ENCODE peak calls at places on chromosomes 7 and 10, in six cellular contexts. V is Peyer's patch, O is glomerular endothelial cell, J is sigmoid colon, Q is GM19239, E is heart left ventricle. U is an unnamed sample.

GRCh38 chr7:85593355-85593754 is 406.5 kb upstream of the SEMA3D start:
- DNase-seq in O (no peak), J (no peak), V (no peak), E (no peak), Q (no peak), U (no peak)

GRCh38 chr7:17095951-17096350 is 202.5 kb upstream of the AHR start:
- DNase-seq in J (no peak), O (no peak), E (no peak), Q (no peak), V (no peak), U (no peak)

GRCh38 chr7:106196460-106197021 is 84.4 kb upstream of the SYPL1 start:
- DNase-seq in V (no peak), O (no peak), J (no peak), Q (no peak), E (no peak), U (no peak)

GRCh38 chr7:124992881-124993562 is 63.4 kb upstream of the POT1 start:
- DNase-seq in Q (no peak), O (peak), E (no peak), J (no peak), V (no peak), U (no peak)

GRCh38 chr7:103771294-103771693 is 218.2 kb downstream of the RELN start:
- DNase-seq in E (no peak), V (no peak), J (no peak), Q (no peak), O (no peak), U (no peak)

GRCh38 chr10:71946700-71947099 is 17.5 kb upstream of the CHST3 start:
- DNase-seq in Q (no peak), O (no peak), J (no peak), E (no peak), V (no peak), U (no peak)

GRCh38 chr10:124339119-124339807 is 79.5 kb downstream of the OAT start:
- DNase-seq in J (no peak), Q (no peak), V (no peak), O (no peak), E (no peak), U (no peak)

GRCh38 chr7:6536262-6536770 is 14.9 kb downstream of the GRID2IP start:
- DNase-seq in J (no peak), E (no peak), O (no peak), V (no peak), Q (no peak), U (no peak)

GRCh38 chr10:116274141-116274861 is 1.3 kb upstream of the GFRA1 start:
- DNase-seq in Q (no peak), V (no peak), E (no peak), J (no peak), O (no peak), U (no peak)

GRCh38 chr7:98831641-98832221 is 38.1 kb downstream of the TMEM130 start:
- DNase-seq in Q (no peak), V (no peak), O (no peak), E (no peak), J (no peak), U (peak)

GRCh38 chr7:123296965-123297364 is 97.2 kb upstream of the SLC13A1 start:
- DNase-seq in E (no peak), O (no peak), V (no peak), Q (no peak), J (no peak), U (no peak)

GRCh38 chr10:11322698-11323097 is 288.8 kb downstream of the USP6NL start:
- DNase-seq in E (no peak), J (no peak), O (no peak), V (no peak), Q (no peak), U (no peak)

GRCh38 chr7:158110661-158111555 is 476.7 kb downstream of the PTPRN2 start:
- DNase-seq in J (no peak), V (no peak), E (no peak), O (no peak), Q (no peak), U (no peak)

GRCh38 chr10:112151640-112152039 is 31.9 kb downstream of the GPAM start:
- DNase-seq in E (no peak), O (no peak), Q (no peak), J (no peak), V (no peak), U (no peak)

GRCh38 chr7:8436965-8437364 is 3.6 kb downstream of the NXPH1 start:
- DNase-seq in E (no peak), J (no peak), Q (peak), O (no peak), V (no peak), U (no peak)

GRCh38 chr10:114402871-114403544 is 1.3 kb downstream of the AFAP1L2 start:
- DNase-seq in Q (no peak), E (no peak), V (no peak), J (peak), O (no peak), U (no peak)

GRCh38 chr10:79274279-79275104 is 72.8 kb upstream of the PPIF start:
- DNase-seq in Q (no peak), E (peak), V (no peak), O (no peak), J (peak), U (no peak)

GRCh38 chr7:142587578-142588191 is 161.6 kb upstream of the PRSS1 start:
- DNase-seq in E (no peak), Q (peak), V (no peak), J (no peak), O (peak), U (no peak)

GRCh38 chr7:157000741-157001653 is 9.5 kb downstream of the MNX1 start:
- DNase-seq in Q (no peak), V (no peak), J (no peak), E (no peak), O (no peak), U (no peak)

GRCh38 chr10:69736866-69737641 is 64.7 kb upstream of the COL13A1 start:
- DNase-seq in O (no peak), J (no peak), E (no peak), Q (no peak), V (no peak), U (no peak)

GRCh38 chr7:149735779-149736477 is 37.5 kb downstream of the ZNF467 start:
- DNase-seq in J (peak), V (no peak), Q (no peak), O (no peak), E (peak), U (no peak)

GRCh38 chr10:5518143-5518542 is 6.6 kb upstream of the CALML3 start:
- DNase-seq in O (no peak), V (no peak), J (peak), Q (no peak), E (no peak), U (no peak)

GRCh38 chr7:132577206-132578049 is 1.2 kb upstream of the PLXNA4 start:
- DNase-seq in Q (no peak), V (no peak), O (no peak), J (peak), E (peak), U (no peak)

GRCh38 chr7:70436815-70437350 is 695.1 kb upstream of the GALNT17 start:
- DNase-seq in V (no peak), O (no peak), J (no peak), E (no peak), Q (no peak), U (no peak)

GRCh38 chr10:11871470-11871869 is 48.3 kb downstream of the PROSER2 start:
- DNase-seq in E (no peak), V (no peak), O (peak), J (peak), Q (no peak), U (no peak)

GRCh38 chr7:50368366-50368765 is 63.9 kb downstream of the IKZF1 start:
- DNase-seq in Q (no peak), J (no peak), V (no peak), E (no peak), O (no peak), U (no peak)

GRCh38 chr10:119377905-119378736 is 164.4 kb downstream of the RGS10 start:
- DNase-seq in V (no peak), J (no peak), Q (no peak), O (no peak), E (peak), U (no peak)